ENCODE peak calls at places on chromosomes 6 and 20, in five cellular contexts. O is HepG2, P is K562, M is GM12878, W is H1. I is an unnamed sample.

GRCh38 chr20:33664762-33665144 is 2.0 kb upstream of the ACTL10 start:
- DNase-seq in O (no peak), P (peak), M (no peak), W (no peak), I (no peak)

GRCh38 chr6:7691675-7692452 is 34.0 kb upstream of the BMP6 start:
- DNase-seq in O (peak), P (peak), M (no peak), W (peak), I (peak)

GRCh38 chr20:14414560-14414959 is 77.1 kb upstream of the FLRT3 start:
- DNase-seq in O (no peak), P (no peak), M (no peak), W (no peak), I (no peak)

GRCh38 chr6:116779569-116780164 is 14.1 kb upstream of the FAM162B start:
- DNase-seq in O (peak), P (peak), M (no peak), W (no peak), I (peak)

GRCh38 chr6:5206920-5207561 is 53.7 kb downstream of the LYRM4 start:
- DNase-seq in O (no peak), P (no peak), M (no peak), W (no peak), I (no peak)

GRCh38 chr6:30782425-30783014 is 38.2 kb upstream of the IER3 start:
- DNase-seq in O (peak), P (no peak), M (no peak), W (no peak), I (peak)

GRCh38 chr6:17081860-17082508 is 19.9 kb upstream of the STMND1 start:
- DNase-seq in O (no peak), P (no peak), M (no peak), W (no peak), I (no peak)

GRCh38 chr6:29941476-29941875 is 856 bp upstream of the HLA-A start:
- DNase-seq in O (no peak), P (no peak), M (no peak), W (no peak), I (no peak)

GRCh38 chr20:58471161-58471834 is 43.9 kb downstream of the APCDD1L start:
- DNase-seq in O (no peak), P (no peak), M (no peak), W (no peak), I (no peak)

GRCh38 chr6:143136647-143137046 is 76.0 kb downstream of the AIG1 start:
- DNase-seq in O (no peak), P (peak), M (no peak), W (no peak), I (no peak)

GRCh38 chr6:123745877-123746276 is 57.8 kb upstream of the NKAIN2 start:
- DNase-seq in O (no peak), P (no peak), M (no peak), W (no peak), I (no peak)

GRCh38 chr6:78598966-78599365 is 268.4 kb upstream of the IRAK1BP1 start:
- DNase-seq in O (no peak), P (no peak), M (no peak), W (peak), I (peak)

GRCh38 chr6:144145546-144145945 is 4.8 kb upstream of the STX11 start:
- DNase-seq in O (no peak), P (no peak), M (no peak), W (no peak), I (no peak)

GRCh38 chr6:132209351-132209750 is 191.9 kb downstream of the MOXD1 start:
- DNase-seq in O (no peak), P (no peak), M (no peak), W (no peak), I (no peak)

GRCh38 chr6:37244430-37245310 is 12.9 kb upstream of the TBC1D22B start:
- DNase-seq in O (peak), P (peak), M (no peak), W (no peak), I (peak)

GRCh38 chr6:53943410-53943809 is 148.6 kb downstream of the LRRC1 start:
- DNase-seq in O (no peak), P (no peak), M (no peak), W (no peak), I (no peak)
- TF ChIP-seq KDM1A in O (no peak), P (no peak), M (no peak), W (no peak), I (no peak)

GRCh38 chr20:50794846-50795634 is at the start of gene BCAS4:
- DNase-seq in O (peak), P (peak), M (no peak), W (peak), I (peak)
- TF ChIP-seq KDM1A in O (no peak), P (no peak), M (no peak), W (no peak), I (no peak)

DNA sequence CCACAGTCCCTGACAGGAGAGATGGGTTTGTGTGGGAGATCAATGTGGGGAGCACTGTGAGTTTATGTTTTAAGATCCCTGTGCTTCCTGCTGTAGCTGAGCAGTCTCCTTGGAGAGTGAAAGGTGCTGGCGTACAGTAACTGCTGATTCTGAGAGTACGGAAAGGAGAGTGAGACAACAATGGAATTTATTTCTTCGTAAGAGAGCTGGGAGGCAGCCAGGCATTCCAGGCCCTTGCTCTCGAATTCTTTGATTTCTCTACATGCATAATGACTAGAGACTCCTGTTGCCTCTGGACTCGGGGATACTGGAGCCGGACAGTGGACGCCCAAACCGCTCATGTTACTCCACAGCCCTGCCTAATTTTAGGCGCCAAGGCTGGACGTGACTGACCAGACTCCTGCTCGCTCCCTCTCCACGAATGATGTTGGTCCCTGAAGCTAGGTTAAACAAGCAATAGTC is 131.0 kb upstream of the PHACTR1 start:
- DNase-seq in O (no peak), P (no peak), M (no peak), W (no peak), I (no peak)
- TF ChIP-seq KDM1A in O (no peak), P (no peak), M (no peak), W (no peak), I (no peak)

DNA sequence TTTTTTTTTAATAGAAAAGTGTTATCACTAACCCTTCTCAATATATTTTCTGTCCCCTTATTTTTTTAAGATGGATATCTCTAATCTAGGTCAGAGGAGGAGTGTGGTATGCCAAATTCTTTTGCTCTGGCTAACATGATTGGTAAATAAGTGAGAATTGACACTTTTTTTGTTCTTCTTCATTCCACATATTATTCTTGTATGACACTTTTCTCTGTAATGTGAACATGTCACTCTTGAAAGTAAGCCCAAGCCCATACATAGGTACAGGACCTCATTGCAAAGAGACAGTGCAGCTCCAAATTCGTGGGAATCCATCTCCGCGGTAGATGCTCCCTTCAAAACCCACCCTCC is 142.5 kb upstream of the TCF21 start:
- DNase-seq in O (no peak), P (no peak), M (no peak), W (no peak), I (no peak)
- TF ChIP-seq KDM1A in O (no peak), P (no peak), M (no peak), W (no peak), I (no peak)

DNA sequence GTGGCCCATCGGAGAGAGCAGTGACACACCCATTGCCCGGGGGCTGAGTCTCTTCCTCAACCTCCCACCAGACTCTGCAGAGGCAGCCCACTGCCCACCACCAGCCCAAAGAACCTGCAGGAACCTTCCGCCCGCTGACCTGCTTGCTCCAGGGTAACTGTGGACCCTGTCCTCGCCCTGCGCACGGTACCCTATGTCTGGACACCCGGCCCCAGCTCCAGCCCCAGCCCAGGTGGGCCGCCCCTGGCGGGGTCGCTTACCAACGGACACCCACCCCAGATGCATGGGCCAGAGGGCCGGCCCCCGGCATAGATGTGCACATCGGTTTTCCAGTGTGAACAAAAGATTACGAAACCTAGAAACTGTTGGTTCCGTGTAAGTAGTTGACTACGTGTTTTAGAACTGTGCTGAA is 118.2 kb downstream of the JPH2 start:
- DNase-seq in O (no peak), P (no peak), M (no peak), W (no peak), I (no peak)
- TF ChIP-seq KDM1A in O (no peak), P (no peak), M (no peak), W (no peak), I (no peak)

GRCh38 chr20:41900292-41900691 is 282.1 kb upstream of the CHD6 start:
- DNase-seq in O (no peak), P (no peak), M (no peak), W (no peak), I (no peak)
- TF ChIP-seq KDM1A in O (no peak), P (no peak), M (no peak), W (no peak), I (no peak)

DNA sequence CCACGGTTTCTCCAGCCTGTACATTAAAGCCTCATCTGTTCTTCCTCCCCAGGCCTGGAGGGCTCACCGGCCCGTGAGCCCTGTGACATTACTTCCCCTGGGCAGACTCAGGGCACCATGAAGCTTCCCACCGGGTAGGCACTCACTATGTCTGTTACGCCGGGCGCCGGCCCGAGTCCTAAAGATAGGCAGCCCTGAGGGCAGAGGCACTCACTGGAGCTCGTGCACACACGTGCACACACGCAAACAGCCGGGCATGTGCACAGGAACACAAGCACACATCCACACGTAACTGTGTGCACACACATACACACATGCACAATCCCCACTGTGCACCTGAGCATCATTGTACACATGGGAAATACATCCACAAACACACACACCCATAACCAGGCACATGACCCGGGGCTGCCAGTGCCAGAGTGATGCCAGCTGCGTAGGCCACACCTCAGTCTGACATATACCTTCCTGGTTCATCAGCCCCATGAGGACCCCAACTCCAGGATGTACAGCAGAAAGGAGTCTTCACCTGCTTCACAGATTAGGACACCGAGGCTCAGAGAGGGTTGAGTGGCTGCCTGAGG is 83.7 kb downstream of the YTHDF1 start:
- DNase-seq in O (no peak), P (no peak), M (no peak), W (no peak), I (no peak)
- TF ChIP-seq KDM1A in O (no peak), P (no peak), M (no peak), W (no peak), I (no peak)

GRCh38 chr6:71933881-71934280 is 47.5 kb downstream of the RIMS1 start:
- DNase-seq in O (no peak), P (no peak), M (no peak), W (no peak), I (no peak)

DNA sequence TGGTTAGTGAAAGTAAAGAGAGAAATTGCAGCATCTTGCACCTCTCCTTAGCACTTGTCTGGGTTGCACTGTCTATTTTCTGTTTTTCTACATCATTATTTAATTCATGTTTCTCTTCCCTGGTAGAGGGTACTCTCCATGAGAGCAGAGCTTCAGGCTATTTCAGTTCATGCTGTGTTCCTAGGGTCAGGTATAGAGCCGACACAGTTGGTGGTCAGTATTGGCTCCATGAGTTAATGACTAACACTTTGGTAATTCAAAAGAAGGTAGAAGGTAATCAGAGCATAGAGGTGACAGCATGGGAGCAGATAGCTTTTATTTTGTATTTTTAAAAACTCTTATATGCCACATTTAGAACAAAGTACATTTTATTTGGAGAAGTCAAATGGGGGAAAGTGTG is 42.7 kb downstream of the RIMS1 start:
- DNase-seq in O (no peak), P (no peak), M (no peak), W (no peak), I (no peak)
- TF ChIP-seq KDM1A in O (no peak), P (no peak), M (no peak), W (no peak), I (no peak)

GRCh38 chr20:59775221-59776055 is 158.0 kb downstream of the SYCP2 start:
- DNase-seq in O (no peak), P (no peak), M (no peak), W (no peak), I (no peak)
- TF ChIP-seq KDM1A in O (no peak), P (no peak), M (no peak), W (no peak), I (no peak)

I was measured in A549.